ENCODE peak calls at places on chromosome 18, in seven cellular contexts. One of them, this sample, is unnamed.

GRCh38 chr18:59454909-59455727 is 96.1 kb upstream of the LMAN1 start:
- DNase-seq in stimulated activated CD4-positive, alpha-beta T cell treated with anti-CD3 and anti-CD28 coated beads, TNF-alpha, amount 100 ng/mL, for 1 hour: no peak
- DNase-seq in OCI-M1: no peak
- DNase-seq in M059J: no peak
- DNase-seq in NCI-H774: no peak
- DNase-seq in myocyte: no peak
- DNase-seq in hypothalamus: no peak
- DNase-seq in this sample: no peak

GRCh38 chr18:75125359-75126331 is 83.3 kb downstream of the PTGR3 start:
- DNase-seq in stimulated activated CD4-positive, alpha-beta T cell treated with anti-CD3 and anti-CD28 coated beads, TNF-alpha, amount 100 ng/mL, for 1 hour: no peak
- DNase-seq in OCI-M1: no peak
- DNase-seq in M059J: peak; percentile 47
- DNase-seq in NCI-H774: no peak
- DNase-seq in myocyte: no peak
- DNase-seq in hypothalamus: no peak
- DNase-seq in this sample: no peak

GRCh38 chr18:13435596-13436333 is 217.2 kb downstream of the LDLRAD4 start:
- DNase-seq in stimulated activated CD4-positive, alpha-beta T cell treated with anti-CD3 and anti-CD28 coated beads, TNF-alpha, amount 100 ng/mL, for 1 hour: no peak
- DNase-seq in OCI-M1: no peak
- DNase-seq in M059J: peak; percentile 94
- DNase-seq in NCI-H774: no peak
- DNase-seq in myocyte: no peak
- DNase-seq in hypothalamus: no peak
- DNase-seq in this sample: no peak

GRCh38 chr18:62452280-62452824 is 70.5 kb upstream of the ZCCHC2 start:
- DNase-seq in stimulated activated CD4-positive, alpha-beta T cell treated with anti-CD3 and anti-CD28 coated beads, TNF-alpha, amount 100 ng/mL, for 1 hour: no peak
- DNase-seq in OCI-M1: peak; percentile 31
- DNase-seq in M059J: no peak
- DNase-seq in NCI-H774: no peak
- DNase-seq in myocyte: peak; percentile 24
- DNase-seq in hypothalamus: no peak
- DNase-seq in this sample: no peak

GRCh38 chr18:9823805-9824473 is 61.8 kb upstream of the TXNDC2 start:
- DNase-seq in stimulated activated CD4-positive, alpha-beta T cell treated with anti-CD3 and anti-CD28 coated beads, TNF-alpha, amount 100 ng/mL, for 1 hour: no peak
- DNase-seq in OCI-M1: peak; percentile 80
- DNase-seq in M059J: peak; percentile 93
- DNase-seq in NCI-H774: no peak
- DNase-seq in myocyte: peak; percentile 90
- DNase-seq in hypothalamus: no peak
- DNase-seq in this sample: no peak

GRCh38 chr18:37578886-37579513 is 13.4 kb upstream of the CELF4 start:
- DNase-seq in stimulated activated CD4-positive, alpha-beta T cell treated with anti-CD3 and anti-CD28 coated beads, TNF-alpha, amount 100 ng/mL, for 1 hour: no peak
- DNase-seq in OCI-M1: peak; percentile 44
- DNase-seq in M059J: peak; percentile 16
- DNase-seq in NCI-H774: no peak
- DNase-seq in myocyte: peak; percentile 4
- DNase-seq in hypothalamus: peak; percentile 51
- DNase-seq in this sample: no peak

GRCh38 chr18:56532176-56532840 is 106.1 kb downstream of the TXNL1 start:
- DNase-seq in stimulated activated CD4-positive, alpha-beta T cell treated with anti-CD3 and anti-CD28 coated beads, TNF-alpha, amount 100 ng/mL, for 1 hour: no peak
- DNase-seq in OCI-M1: no peak
- DNase-seq in M059J: peak; percentile 73
- DNase-seq in NCI-H774: no peak
- DNase-seq in myocyte: peak; percentile 6
- DNase-seq in hypothalamus: no peak
- DNase-seq in this sample: no peak

GRCh38 chr18:73669299-73669698 is 478.3 kb downstream of the FBXO15 start:
- DNase-seq in stimulated activated CD4-positive, alpha-beta T cell treated with anti-CD3 and anti-CD28 coated beads, TNF-alpha, amount 100 ng/mL, for 1 hour: no peak
- DNase-seq in OCI-M1: no peak
- DNase-seq in M059J: peak; percentile 55
- DNase-seq in NCI-H774: no peak
- DNase-seq in myocyte: no peak
- DNase-seq in hypothalamus: no peak
- DNase-seq in this sample: no peak

GRCh38 chr18:47968006-47968676 is 37.7 kb upstream of the SMAD2 start:
- DNase-seq in stimulated activated CD4-positive, alpha-beta T cell treated with anti-CD3 and anti-CD28 coated beads, TNF-alpha, amount 100 ng/mL, for 1 hour: no peak
- DNase-seq in OCI-M1: no peak
- DNase-seq in M059J: peak; percentile 86
- DNase-seq in NCI-H774: no peak
- DNase-seq in myocyte: peak; percentile 53
- DNase-seq in hypothalamus: no peak
- DNase-seq in this sample: no peak

GRCh38 chr18:54558609-54559585 is 32.1 kb upstream of the DYNAP start:
- DNase-seq in stimulated activated CD4-positive, alpha-beta T cell treated with anti-CD3 and anti-CD28 coated beads, TNF-alpha, amount 100 ng/mL, for 1 hour: no peak
- DNase-seq in OCI-M1: peak; percentile 59
- DNase-seq in M059J: peak; percentile 25
- DNase-seq in NCI-H774: no peak
- DNase-seq in myocyte: peak; percentile 34
- DNase-seq in hypothalamus: no peak
- DNase-seq in this sample: no peak

GRCh38 chr18:36408606-36409005 is 111.1 kb downstream of the FHOD3 start:
- DNase-seq in stimulated activated CD4-positive, alpha-beta T cell treated with anti-CD3 and anti-CD28 coated beads, TNF-alpha, amount 100 ng/mL, for 1 hour: no peak
- DNase-seq in OCI-M1: no peak
- DNase-seq in M059J: peak; percentile 20
- DNase-seq in NCI-H774: no peak
- DNase-seq in myocyte: no peak
- DNase-seq in hypothalamus: no peak
- DNase-seq in this sample: no peak

GRCh38 chr18:42437646-42438045 is 482.6 kb downstream of the PIK3C3 start:
- DNase-seq in stimulated activated CD4-positive, alpha-beta T cell treated with anti-CD3 and anti-CD28 coated beads, TNF-alpha, amount 100 ng/mL, for 1 hour: no peak
- DNase-seq in OCI-M1: no peak
- DNase-seq in M059J: peak; percentile 97
- DNase-seq in NCI-H774: no peak
- DNase-seq in myocyte: peak; percentile 1
- DNase-seq in hypothalamus: no peak
- DNase-seq in this sample: no peak

GRCh38 chr18:12014976-12015696 is 33.8 kb downstream of the IMPA2 start:
- DNase-seq in stimulated activated CD4-positive, alpha-beta T cell treated with anti-CD3 and anti-CD28 coated beads, TNF-alpha, amount 100 ng/mL, for 1 hour: no peak
- DNase-seq in OCI-M1: no peak
- DNase-seq in M059J: peak; percentile 12
- DNase-seq in NCI-H774: no peak
- DNase-seq in myocyte: no peak
- DNase-seq in hypothalamus: no peak
- DNase-seq in this sample: no peak

GRCh38 chr18:77114564-77115391 is 17.8 kb downstream of the MBP start:
- DNase-seq in stimulated activated CD4-positive, alpha-beta T cell treated with anti-CD3 and anti-CD28 coated beads, TNF-alpha, amount 100 ng/mL, for 1 hour: no peak
- DNase-seq in OCI-M1: peak; percentile 90
- DNase-seq in M059J: no peak
- DNase-seq in NCI-H774: no peak
- DNase-seq in myocyte: peak; percentile 96
- DNase-seq in hypothalamus: no peak
- DNase-seq in this sample: no peak

GRCh38 chr18:3281456-3282400 is 19.8 kb downstream of the MYL12B start:
- DNase-seq in stimulated activated CD4-positive, alpha-beta T cell treated with anti-CD3 and anti-CD28 coated beads, TNF-alpha, amount 100 ng/mL, for 1 hour: no peak
- DNase-seq in OCI-M1: peak; percentile 94
- DNase-seq in M059J: peak; percentile 76
- DNase-seq in NCI-H774: peak; percentile 67
- DNase-seq in myocyte: peak; percentile 87
- DNase-seq in hypothalamus: peak; percentile 68
- DNase-seq in this sample: no peak

GRCh38 chr18:23852236-23853045 is 162.1 kb upstream of the TTC39C start:
- DNase-seq in stimulated activated CD4-positive, alpha-beta T cell treated with anti-CD3 and anti-CD28 coated beads, TNF-alpha, amount 100 ng/mL, for 1 hour: no peak
- DNase-seq in OCI-M1: no peak
- DNase-seq in M059J: peak; percentile 24
- DNase-seq in NCI-H774: no peak
- DNase-seq in myocyte: peak; percentile 74
- DNase-seq in hypothalamus: no peak
- DNase-seq in this sample: no peak

This sample was measured in activated T-helper 1 cell treated with anti-CD3 and anti-CD28 coated beads, Interleukin-2, amount 50 U/mL, for 16 hours.